ENCODE peak calls at places on chromosomes 1 and 21, in seven cellular contexts. U is SK-N-SH, B is HepG2, I is H1, D is GM12892, R is K562, C is GM12878. L is an unnamed sample.

GRCh38 chr1:225597926-225598575 is 54.9 kb downstream of the ENAH start:
- DNase-seq in D (no peak), B (no peak), C (no peak), R (no peak), I (no peak), U (no peak), L (no peak)

GRCh38 chr1:31745898-31746668 is 18.1 kb downstream of the ADGRB2 start:
- DNase-seq in C (no peak), I (no peak), D (no peak), B (no peak), R (no peak), U (no peak), L (no peak)

GRCh38 chr21:46031484-46031883 is 49.9 kb downstream of the COL6A1 start:
- DNase-seq in U (no peak), B (no peak), C (no peak), I (no peak), R (no peak), D (no peak), L (no peak)

GRCh38 chr1:209409786-209410185 is 173.7 kb upstream of the CAMK1G start:
- DNase-seq in I (no peak), B (no peak), D (no peak), U (no peak), R (no peak), C (no peak), L (no peak)

GRCh38 chr1:91609571-91609970 is 108.9 kb downstream of the CDC7 start:
- DNase-seq in B (no peak), I (no peak), C (no peak), R (no peak), D (no peak), U (no peak), L (no peak)

GRCh38 chr1:87284456-87285240 is 44.0 kb upstream of the LMO4 start:
- DNase-seq in U (no peak), B (no peak), I (no peak), C (no peak), D (no peak), R (peak; percentile 18), L (no peak)

GRCh38 chr1:177943999-177944672 is 25.7 kb downstream of the SEC16B start:
- DNase-seq in I (no peak), C (no peak), R (no peak), U (no peak), D (no peak), B (no peak), L (no peak)

GRCh38 chr21:29237110-29238051 is 61.3 kb upstream of the BACH1 start:
- DNase-seq in B (no peak), C (no peak), D (no peak), I (no peak), R (no peak), U (no peak), L (no peak)

GRCh38 chr1:57206038-57206437 is 217.8 kb downstream of the DAB1 start:
- DNase-seq in R (no peak), C (no peak), U (no peak), D (no peak), I (no peak), B (no peak), L (no peak)

GRCh38 chr21:45706299-45706698 is 62.8 kb downstream of the PCBP3 start:
- DNase-seq in I (no peak), B (no peak), R (no peak), C (no peak), D (no peak), U (no peak), L (no peak)

GRCh38 chr1:61241411-61241838 is 159.1 kb downstream of the NFIA start:
- DNase-seq in D (no peak), U (no peak), R (no peak), I (no peak), B (no peak), C (no peak), L (no peak)

GRCh38 chr1:44624268-44624901 is 49.9 kb downstream of the TMEM53 start:
- DNase-seq in R (peak; percentile 42), U (no peak), B (no peak), I (no peak), C (no peak), D (no peak), L (no peak)

GRCh38 chr1:210700083-210700482 is 371.4 kb downstream of the HHAT start:
- DNase-seq in I (no peak), C (no peak), R (no peak), D (no peak), B (no peak), U (no peak), L (no peak)

GRCh38 chr1:85070972-85071492 is 22.7 kb upstream of the MCOLN3 start:
- DNase-seq in I (no peak), B (peak; percentile 31), C (no peak), U (no peak), D (no peak), R (no peak), L (no peak)

GRCh38 chr1:85068846-85069245 is 20.5 kb upstream of the MCOLN3 start:
- DNase-seq in B (no peak), U (no peak), I (no peak), D (no peak), R (no peak), C (no peak), L (no peak)

GRCh38 chr1:85061711-85062424 is 13.6 kb upstream of the MCOLN3 start:
- DNase-seq in I (peak; percentile 90), D (peak; percentile 63), C (peak; percentile 92), R (peak; percentile 77), U (peak; percentile 88), B (peak; percentile 35), L (peak; percentile 63)

GRCh38 chr1:85062425-85063026 is 14.2 kb upstream of the MCOLN3 start:
- DNase-seq in C (no peak), D (no peak), R (no peak), B (no peak), I (no peak), U (no peak), L (no peak)

DNA sequence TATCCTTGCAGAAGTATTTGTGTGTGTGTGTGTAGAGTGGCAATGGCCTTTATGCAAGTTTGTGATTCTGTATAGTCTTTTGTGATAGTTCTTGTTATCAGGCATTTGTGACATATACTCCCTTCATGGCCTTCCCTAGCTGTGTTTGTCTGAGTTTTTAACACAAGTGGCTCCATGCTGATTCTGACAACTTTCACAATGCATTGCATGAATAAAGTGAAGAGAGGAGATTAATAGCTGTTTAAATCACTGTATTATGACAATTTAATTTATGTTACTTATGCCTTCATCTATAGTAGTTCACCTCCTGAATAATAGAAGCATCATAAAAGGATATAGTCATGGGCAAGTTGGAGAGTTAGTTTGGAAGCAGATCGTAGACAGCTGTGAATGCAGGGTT is 17.2 kb upstream of the MCOLN3 start:
- DNase-seq in R (no peak), U (no peak), C (no peak), B (no peak), I (no peak), D (no peak), L (no peak)
- TF ChIP-seq TAF1 in R (no peak), U (no peak), C (no peak), B (no peak), I (no peak), D (no peak), L (no peak)

GRCh38 chr1:182725264-182725965 is 41.0 kb upstream of the RGS8 start:
- DNase-seq in I (no peak), R (no peak), U (no peak), C (no peak), D (no peak), B (no peak), L (no peak)
- TF ChIP-seq TAF1 in I (no peak), R (no peak), U (no peak), C (no peak), D (no peak), B (no peak), L (no peak)

DNA sequence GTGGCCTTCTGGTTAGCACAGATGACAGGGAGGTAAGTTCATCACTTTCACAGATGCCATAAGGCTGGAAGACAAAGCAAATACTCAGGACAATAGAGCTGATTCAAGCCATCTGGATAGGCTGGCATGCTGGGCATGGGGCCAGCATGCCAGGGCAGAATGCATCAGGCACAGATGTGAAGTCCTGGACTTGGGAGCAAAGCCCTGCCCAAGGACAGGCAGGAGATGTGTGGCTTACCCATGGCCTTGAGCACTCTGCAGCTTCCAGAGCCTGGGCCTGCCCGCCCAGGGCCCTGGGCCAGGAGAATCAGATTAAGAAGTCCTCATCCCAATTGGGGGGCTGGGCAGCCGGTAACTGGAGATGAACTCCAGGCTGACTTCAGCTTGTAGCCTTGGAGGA is 135.7 kb upstream of the ZC3H12A start:
- DNase-seq in I (no peak), D (no peak), U (peak; percentile 75), R (no peak), B (no peak), C (no peak), L (no peak)
- TF ChIP-seq TAF1 in I (no peak), D (no peak), U (no peak), R (no peak), B (no peak), C (no peak), L (no peak)

DNA sequence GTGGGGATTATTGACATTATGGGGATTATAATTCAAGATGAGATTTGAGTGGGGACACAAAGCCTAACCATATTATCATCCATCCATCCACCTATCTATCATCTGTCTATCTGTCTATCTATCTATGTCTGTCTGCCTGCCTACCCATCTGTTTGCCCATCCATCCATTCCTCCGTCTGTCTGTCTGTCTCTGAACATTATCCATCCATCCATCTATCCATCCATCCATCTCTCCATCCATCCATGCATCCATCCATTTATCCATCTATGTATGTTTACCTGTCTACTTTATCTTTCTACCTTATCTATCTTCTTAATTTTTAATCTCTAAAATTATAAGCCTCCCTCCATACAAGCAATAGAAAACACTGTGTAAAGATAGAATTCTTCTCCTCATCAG is 47.4 kb downstream of the SH3BGR start:
- DNase-seq in C (no peak), I (no peak), B (no peak), U (no peak), D (no peak), R (no peak), L (no peak)
- TF ChIP-seq TAF1 in C (no peak), I (no peak), B (no peak), U (no peak), D (no peak), R (no peak), L (no peak)

GRCh38 chr1:115677570-115677969 is 35.8 kb downstream of the VANGL1 start:
- DNase-seq in B (no peak), I (no peak), D (no peak), C (no peak), R (peak; percentile 34), U (no peak), L (no peak)
- TF ChIP-seq TAF1 in B (no peak), I (no peak), D (no peak), C (no peak), R (no peak), U (no peak), L (no peak)